ENCODE peak calls at places on chromosomes 5 and 9, in four cellular contexts. I is adrenal gland, F is mammary epithelial cell, Z is GM23338. A is an unnamed sample.

GRCh38 chr9:92645041-92645440 is 24.9 kb downstream of the IPPK start:
- DNase-seq in I (no peak), F (no peak), Z (no peak), A (no peak)

GRCh38 chr5:50447940-50448339 is 6.9 kb upstream of the EMB start:
- DNase-seq in I (no peak), F (no peak), Z (no peak), A (no peak)

GRCh38 chr5:181217805-181218065 is 5.3 kb upstream of the TRIM41 start:
- DNase-seq in I (no peak), F (no peak), Z (no peak), A (no peak)

GRCh38 chr5:173327084-173327947 is 898 bp downstream of the STC2 start:
- DNase-seq in I (no peak), F (peak), Z (no peak), A (no peak)

GRCh38 chr5:1431021-1431811 is 14.0 kb downstream of the SLC6A3 start:
- DNase-seq in I (peak), F (no peak), Z (no peak), A (no peak)

GRCh38 chr9:93567271-93567959 is 9.0 kb upstream of the PHF2 start:
- DNase-seq in I (peak), F (no peak), Z (no peak), A (no peak)

GRCh38 chr5:8848997-8849585 is 696.8 kb downstream of the SEMA5A start:
- DNase-seq in I (no peak), F (peak), Z (no peak), A (no peak)

GRCh38 chr5:3896098-3896497 is 300.5 kb downstream of the IRX1 start:
- DNase-seq in I (no peak), F (peak), Z (no peak), A (no peak)

GRCh38 chr9:119398350-119398749 is 29.1 kb upstream of the BRINP1 start:
- DNase-seq in I (no peak), F (no peak), Z (no peak), A (no peak)

GRCh38 chr5:152188219-152188618 is 216.9 kb downstream of the NMUR2 start:
- DNase-seq in I (no peak), F (no peak), Z (no peak), A (no peak)

GRCh38 chr9:17322882-17323864 is 188.3 kb downstream of the CNTLN start:
- DNase-seq in I (no peak), F (no peak), Z (no peak), A (no peak)

GRCh38 chr9:69249337-69249736 is 75.3 kb downstream of the TJP2 start:
- DNase-seq in I (no peak), F (no peak), Z (no peak), A (peak)

GRCh38 chr5:116573279-116573616 is 1.4 kb downstream of the SEMA6A start:
- DNase-seq in I (peak), F (peak), Z (no peak), A (no peak)

GRCh38 chr5:116569999-116570398 is 4.6 kb downstream of the SEMA6A start:
- DNase-seq in I (no peak), F (no peak), Z (no peak), A (no peak)

GRCh38 chr5:116572375-116573278 is 2.0 kb downstream of the SEMA6A start:
- DNase-seq in I (peak), F (peak), Z (peak), A (no peak)

GRCh38 chr5:116573617-116574431 is 799 bp downstream of the SEMA6A start:
- DNase-seq in I (peak), F (peak), Z (no peak), A (no peak)

GRCh38 chr5:116571568-116572321 is 2.9 kb downstream of the SEMA6A start:
- DNase-seq in I (peak), F (no peak), Z (peak), A (no peak)
- H3K4me3 ChIP-seq in I (peak), F (peak), Z (peak), A (no peak)

DNA sequence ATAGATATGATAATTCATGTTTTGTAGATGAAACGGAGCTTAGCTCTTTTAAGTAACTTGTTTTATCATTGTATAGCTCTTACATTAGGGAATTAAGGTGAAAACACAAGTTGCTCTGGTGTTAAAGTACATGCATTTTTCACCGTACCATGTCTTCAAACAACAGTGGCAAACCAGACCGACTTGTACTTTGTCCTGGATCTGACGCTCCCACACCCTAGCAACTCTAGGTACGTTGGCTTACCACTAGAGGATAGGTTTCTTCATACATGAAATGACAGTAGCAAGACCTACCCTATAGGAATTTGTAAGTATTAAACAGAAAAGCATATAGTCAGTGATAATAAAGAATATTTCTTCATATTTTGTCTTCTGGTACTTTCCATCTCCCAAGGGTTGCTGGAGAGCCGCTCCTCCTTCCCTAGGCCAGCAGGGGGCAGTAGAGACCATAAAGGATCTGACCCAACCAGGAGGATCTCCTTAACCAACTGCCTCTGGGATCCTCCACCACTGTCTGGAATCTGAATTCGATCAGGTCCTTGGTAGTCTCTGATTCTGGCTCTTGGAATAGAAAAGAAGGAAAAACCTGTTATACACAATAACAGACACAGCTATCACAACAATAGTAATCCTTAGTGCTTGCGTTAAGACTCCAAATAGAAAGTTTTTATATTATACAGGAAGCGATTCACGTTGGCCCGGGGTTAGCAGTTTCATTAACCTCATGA is 136.7 kb downstream of the CAVIN4 start:
- DNase-seq in I (peak), F (peak), Z (peak), A (peak)
- H3K4me3 ChIP-seq in I (no peak), F (no peak), Z (no peak), A (no peak)

DNA sequence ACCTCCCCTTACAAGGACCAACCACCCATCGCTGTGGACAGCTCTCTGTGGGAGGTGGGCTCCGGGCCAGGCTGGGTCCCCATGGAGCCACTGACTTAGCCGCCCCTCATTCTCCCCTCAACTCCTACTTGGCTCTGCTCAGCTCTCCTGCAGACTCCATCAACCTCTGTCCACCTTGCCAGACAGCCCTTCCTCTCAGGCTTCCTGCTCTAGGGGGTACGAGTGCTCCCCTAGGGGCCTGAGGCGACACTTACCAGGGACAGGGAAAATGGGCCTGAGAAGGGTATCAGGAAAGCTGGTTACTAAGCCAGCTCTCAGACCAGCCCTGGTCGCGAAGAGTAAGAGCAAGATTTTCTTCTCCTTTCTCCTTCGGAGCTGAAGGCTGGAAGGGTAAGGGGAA is 43.9 kb downstream of the SHB start:
- DNase-seq in I (no peak), F (no peak), Z (peak), A (no peak)
- H3K4me3 ChIP-seq in I (no peak), F (no peak), Z (no peak), A (no peak)

DNA sequence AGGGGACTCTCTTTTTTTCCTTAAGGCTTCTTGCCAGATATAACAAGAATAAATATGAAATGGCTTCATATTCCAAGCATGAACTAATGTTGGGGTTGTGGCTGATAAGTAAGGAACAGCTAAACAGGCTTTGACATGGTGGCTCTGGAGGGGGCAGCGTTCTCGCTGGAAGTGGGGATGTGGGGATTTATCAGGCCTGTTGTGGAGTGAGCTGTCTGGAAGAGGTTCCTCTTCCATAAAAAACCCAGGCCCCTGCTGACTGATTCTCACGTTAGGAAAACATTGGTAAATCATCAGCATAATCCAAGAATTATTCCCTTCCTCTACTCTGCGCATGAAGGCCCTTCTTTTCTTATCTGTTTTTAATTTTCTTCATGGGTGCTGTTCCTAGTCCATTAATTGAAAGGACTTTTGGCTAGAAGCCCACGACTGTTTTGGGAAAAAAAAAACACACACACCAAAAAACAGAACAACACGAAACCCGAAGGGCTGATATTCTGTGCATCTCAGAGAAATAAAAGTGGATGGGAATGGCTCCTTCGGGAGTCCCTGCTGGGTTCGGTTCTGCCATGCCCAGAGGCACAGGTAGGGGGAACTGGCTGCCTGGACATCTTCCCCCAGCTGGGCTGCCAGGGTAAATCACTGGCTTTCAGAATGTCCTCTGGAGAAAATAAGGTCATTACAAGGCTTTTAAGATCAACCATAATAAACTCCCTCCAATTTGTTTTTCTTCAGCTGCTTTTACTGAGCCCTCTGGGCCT is 297.0 kb downstream of the SLIT3 start:
- DNase-seq in I (no peak), F (no peak), Z (peak), A (no peak)
- H3K4me3 ChIP-seq in I (no peak), F (no peak), Z (no peak), A (no peak)

GRCh38 chr5:153525536-153525935 is 35.1 kb downstream of the GRIA1 start:
- DNase-seq in I (no peak), F (no peak), Z (no peak), A (no peak)
- H3K4me3 ChIP-seq in I (no peak), F (no peak), Z (no peak), A (no peak)

DNA sequence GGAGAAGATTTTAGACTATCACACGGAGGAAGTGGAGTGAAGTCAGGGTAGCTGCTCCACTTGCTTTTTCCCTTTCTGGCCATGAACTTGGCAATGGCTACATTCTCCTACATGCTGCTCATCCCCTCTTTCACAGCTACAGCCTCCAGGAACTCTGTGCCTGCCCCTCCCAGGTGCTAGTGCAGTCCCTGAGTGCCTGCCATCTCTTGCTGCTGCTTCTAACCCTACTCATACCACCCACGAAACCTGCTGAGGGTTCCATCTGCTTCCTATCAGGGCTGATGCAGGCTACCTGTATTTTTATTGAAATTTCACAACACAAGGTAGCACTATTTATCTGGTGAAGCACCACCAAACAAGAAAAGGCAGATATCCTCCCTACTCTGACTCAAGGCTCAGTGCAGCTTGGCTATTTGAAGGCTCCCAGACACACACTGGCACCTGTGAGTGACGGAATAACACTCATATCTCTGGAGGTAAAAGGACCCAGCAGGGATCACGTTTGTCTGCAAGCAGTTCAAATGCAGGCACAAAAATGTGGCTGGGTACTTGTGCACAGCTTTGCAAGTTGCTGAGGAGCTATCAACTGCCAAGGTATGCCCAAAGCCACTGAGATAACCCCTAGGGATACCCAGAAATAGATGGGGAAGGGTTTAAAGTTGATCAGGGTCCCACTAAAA is 51.6 kb downstream of the MARCHF11 start:
- DNase-seq in I (no peak), F (no peak), Z (no peak), A (no peak)
- H3K4me3 ChIP-seq in I (no peak), F (no peak), Z (no peak), A (no peak)

DNA sequence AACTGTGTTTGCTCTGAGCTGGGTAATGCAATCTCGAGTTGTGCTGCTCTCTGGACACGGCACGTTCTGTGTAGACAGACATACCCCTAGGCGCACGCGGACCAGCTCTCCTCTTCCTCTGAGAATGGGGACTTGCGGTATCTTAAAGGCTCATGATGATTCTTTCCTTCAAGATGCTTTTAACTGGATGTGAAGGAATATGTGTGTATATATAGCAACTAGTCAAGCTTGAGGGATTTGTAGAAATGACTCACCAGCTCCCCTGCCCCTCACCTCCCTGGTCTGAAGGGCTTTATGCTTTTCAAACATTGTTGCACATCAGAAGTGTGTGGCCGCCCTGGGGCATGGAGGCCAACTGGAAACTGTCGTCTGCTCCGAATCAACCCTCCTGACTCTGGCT is 105.1 kb upstream of the FCN2 start:
- DNase-seq in I (no peak), F (no peak), Z (no peak), A (no peak)
- H3K4me3 ChIP-seq in I (no peak), F (no peak), Z (no peak), A (no peak)